ENCODE peak calls at places on chromosomes 2 and 18, in six cellular contexts. R is HEK293T, M is progenitor cell of endocrine pancreas, W is Kasumi-1, E is LHCN-M2, V is T-helper 2 cell. F is an unnamed sample.

GRCh38 chr2:189951791-189952535 is 110.6 kb downstream of the MSTN start:
- DNase-seq in R (no peak), M (no peak), W (no peak), E (no peak), V (no peak), F (no peak)

GRCh38 chr2:96112501-96113366 is 3.6 kb downstream of the ADRA2B start:
- DNase-seq in R (no peak), M (no peak), W (no peak), E (no peak), V (no peak), F (no peak)

GRCh38 chr2:54577035-54577434 is 120.9 kb downstream of the SPTBN1 start:
- DNase-seq in R (no peak), M (no peak), W (no peak), E (no peak), V (no peak), F (no peak)

GRCh38 chr18:10032331-10032979 is 118.6 kb downstream of the VAPA start:
- DNase-seq in R (no peak), M (no peak), W (no peak), E (no peak), V (no peak), F (no peak)

GRCh38 chr2:526918-527317 is 150.3 kb downstream of the TMEM18 start:
- DNase-seq in R (no peak), M (no peak), W (no peak), E (no peak), V (no peak), F (no peak)

GRCh38 chr2:108535380-108535677 is 1.1 kb downstream of the LIMS1 start:
- DNase-seq in R (no peak), M (no peak), W (no peak), E (peak), V (no peak), F (no peak)

GRCh38 chr2:223853425-223853837 is 16.0 kb upstream of the AP1S3 start:
- DNase-seq in R (no peak), M (no peak), W (no peak), E (no peak), V (no peak), F (no peak)

GRCh38 chr18:63741769-63742168 is 33.4 kb upstream of the SERPINB7 start:
- DNase-seq in R (no peak), M (no peak), W (no peak), E (peak), V (no peak), F (no peak)

GRCh38 chr2:824954-825353 is 125.7 kb upstream of the SNTG2 start:
- DNase-seq in R (no peak), M (no peak), W (no peak), E (no peak), V (no peak), F (no peak)

GRCh38 chr2:216535454-216535995 is 36.9 kb downstream of the RPL37A start:
- DNase-seq in R (no peak), M (no peak), W (peak), E (peak), V (no peak), F (no peak)

GRCh38 chr18:38790303-38790702 is 1224.7 kb upstream of the CELF4 start:
- DNase-seq in R (peak), M (no peak), W (no peak), E (no peak), V (no peak), F (no peak)

GRCh38 chr2:237128026-237128703 is 42.5 kb downstream of the COPS8 start:
- DNase-seq in R (peak), M (no peak), W (no peak), E (peak), V (no peak), F (no peak)

GRCh38 chr18:10234281-10234680 is 220.2 kb upstream of the APCDD1 start:
- DNase-seq in R (no peak), M (no peak), W (no peak), E (no peak), V (no peak), F (no peak)

GRCh38 chr2:64636105-64636873 is 17.4 kb downstream of the SERTAD2 start:
- DNase-seq in R (no peak), M (no peak), W (peak), E (no peak), V (peak), F (no peak)

GRCh38 chr2:68317971-68318685 is 1.6 kb downstream of the CNRIP1 start:
- DNase-seq in R (no peak), M (no peak), W (no peak), E (no peak), V (no peak), F (no peak)